ENCODE peak calls at places on chromosomes 12 and 14, in four cellular contexts. One of them, this sample, is unnamed. For H3K4me1, the result is how much of the 10 kb centered on the place peaks cover.

GRCh38 chr14:95121911-95122696 is 35.2 kb downstream of the DICER1 start:
- DNase-seq in A549: no peak
- DNase-seq in HepG2: no peak
- DNase-seq in GM12878: no peak
- DNase-seq in this sample: peak

GRCh38 chr12:128057586-128057985 is 209.4 kb upstream of the TMEM132C start:
- DNase-seq in A549: no peak
- DNase-seq in HepG2: no peak
- DNase-seq in GM12878: no peak
- DNase-seq in this sample: no peak

GRCh38 chr12:24469089-24469488 is 479.8 kb downstream of the BCAT1 start:
- DNase-seq in A549: no peak
- DNase-seq in HepG2: no peak
- DNase-seq in GM12878: no peak
- DNase-seq in this sample: no peak

GRCh38 chr12:69688496-69689427 is 10.3 kb downstream of the BEST3 start:
- DNase-seq in A549: peak
- DNase-seq in HepG2: peak
- DNase-seq in GM12878: no peak
- DNase-seq in this sample: peak

GRCh38 chr14:30225171-30225570 is 297.5 kb upstream of the PRKD1 start:
- DNase-seq in A549: no peak
- DNase-seq in HepG2: no peak
- DNase-seq in GM12878: no peak
- DNase-seq in this sample: peak

GRCh38 chr12:131104464-131105350 is 151.0 kb downstream of the ADGRD1 start:
- DNase-seq in A549: peak
- DNase-seq in HepG2: peak
- DNase-seq in GM12878: no peak
- DNase-seq in this sample: peak

GRCh38 chr14:95468416-95469133 is 47.9 kb downstream of the SYNE3 start:
- DNase-seq in A549: no peak
- DNase-seq in HepG2: peak
- DNase-seq in GM12878: no peak
- DNase-seq in this sample: no peak

GRCh38 chr12:130916251-130916911 is 37.3 kb upstream of the ADGRD1 start:
- DNase-seq in A549: peak
- DNase-seq in HepG2: peak
- DNase-seq in GM12878: peak
- DNase-seq in this sample: peak

GRCh38 chr12:100995771-100996170 is 201.2 kb downstream of the ANO4 start:
- DNase-seq in A549: no peak
- DNase-seq in HepG2: no peak
- DNase-seq in GM12878: peak
- DNase-seq in this sample: no peak

GRCh38 chr12:126389215-126389841 is 1324.1 kb downstream of the AACS start:
- DNase-seq in A549: no peak
- DNase-seq in HepG2: no peak
- DNase-seq in GM12878: no peak
- DNase-seq in this sample: no peak

GRCh38 chr12:32545413-32545970 is 133.6 kb upstream of the DNM1L start:
- DNase-seq in A549: no peak
- DNase-seq in HepG2: no peak
- DNase-seq in GM12878: no peak
- DNase-seq in this sample: peak

GRCh38 chr12:32542550-32543229 is 136.4 kb upstream of the DNM1L start:
- DNase-seq in A549: no peak
- DNase-seq in HepG2: no peak
- DNase-seq in GM12878: no peak
- DNase-seq in this sample: no peak

GRCh38 chr12:32546272-32546671 is 132.8 kb upstream of the DNM1L start:
- DNase-seq in A549: no peak
- DNase-seq in HepG2: peak
- DNase-seq in GM12878: no peak
- DNase-seq in this sample: no peak

GRCh38 chr12:32541754-32542374 is 137.2 kb upstream of the DNM1L start:
- DNase-seq in A549: no peak
- DNase-seq in HepG2: peak
- DNase-seq in GM12878: no peak
- DNase-seq in this sample: peak

DNA sequence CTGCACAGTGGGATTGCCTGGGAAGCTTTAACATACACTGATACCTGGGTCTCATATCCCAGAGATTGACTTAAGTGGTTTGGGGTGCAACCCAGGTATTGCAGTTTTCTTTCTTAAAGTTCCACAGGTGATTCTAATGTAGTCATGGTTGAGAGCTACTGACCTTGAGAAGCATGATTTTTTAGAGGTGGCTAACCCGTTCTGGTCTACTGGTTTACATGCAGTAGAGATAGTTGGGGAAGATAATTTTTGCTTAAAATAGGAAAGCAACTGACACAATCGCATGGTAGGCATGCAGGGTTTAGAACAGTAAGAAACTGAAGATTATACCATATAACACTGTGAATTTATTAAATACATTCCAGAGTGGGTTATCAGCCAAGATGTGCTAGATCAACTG is 134.2 kb upstream of the DNM1L start:
- DNase-seq in A549: no peak
- DNase-seq in HepG2: no peak
- DNase-seq in GM12878: no peak
- DNase-seq in this sample: no peak
- H3K4me2 ChIP-seq in A549: no peak
- H3K4me2 ChIP-seq in HepG2: no peak
- H3K4me2 ChIP-seq in GM12878: no peak
- H3K4me2 ChIP-seq in this sample: no peak

GRCh38 chr12:11717533-11717961 is 68.1 kb downstream of the ETV6 start:
- DNase-seq in A549: no peak
- DNase-seq in HepG2: peak
- DNase-seq in GM12878: peak
- DNase-seq in this sample: no peak

GRCh38 chr12:11714626-11715025 is 65.2 kb downstream of the ETV6 start:
- DNase-seq in A549: no peak
- DNase-seq in HepG2: no peak
- DNase-seq in GM12878: no peak
- DNase-seq in this sample: no peak

GRCh38 chr12:11718105-11718504 is 68.6 kb downstream of the ETV6 start:
- DNase-seq in A549: no peak
- DNase-seq in HepG2: no peak
- DNase-seq in GM12878: no peak
- DNase-seq in this sample: no peak

GRCh38 chr12:11718768-11719253 is 69.3 kb downstream of the ETV6 start:
- DNase-seq in A549: no peak
- DNase-seq in HepG2: no peak
- DNase-seq in GM12878: no peak
- DNase-seq in this sample: peak

DNA sequence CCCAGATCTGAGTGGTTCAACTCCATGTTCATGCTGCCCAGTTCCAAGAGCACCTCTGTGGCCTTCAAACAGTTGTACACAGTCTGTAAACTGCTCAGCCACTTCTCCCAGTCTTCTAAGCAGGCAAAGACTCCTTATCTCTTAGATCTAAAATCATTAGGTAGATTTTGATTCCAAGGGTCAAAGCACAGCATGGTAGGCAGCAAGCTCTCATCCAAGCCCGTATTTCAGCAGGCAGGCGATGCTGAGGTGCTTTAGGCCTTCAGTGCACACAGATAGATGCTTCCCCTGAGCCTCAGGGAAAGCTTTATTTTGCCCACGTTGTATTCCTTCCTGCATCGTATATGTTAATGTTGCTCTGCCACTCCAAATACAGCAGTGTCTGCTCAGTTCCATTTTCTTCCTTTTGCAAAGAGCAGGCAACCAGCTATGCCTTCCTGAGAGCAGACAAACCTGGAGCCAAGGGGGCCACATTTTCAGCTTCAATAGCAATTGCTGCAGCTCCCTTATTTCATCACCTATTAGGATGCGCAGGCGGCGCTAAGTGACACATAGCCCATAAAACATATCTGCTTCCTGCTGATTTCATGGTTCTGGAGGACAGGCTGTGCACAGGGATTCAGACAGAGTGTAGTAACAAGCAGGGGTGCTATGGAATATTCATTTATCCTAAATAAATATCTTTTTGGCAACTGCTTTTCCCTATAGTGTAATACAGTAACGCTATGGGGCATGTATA is 67.5 kb downstream of the ETV6 start:
- DNase-seq in A549: no peak
- DNase-seq in HepG2: no peak
- DNase-seq in GM12878: no peak
- DNase-seq in this sample: peak
- H3K4me1 ChIP-seq in A549: under half
- H3K4me1 ChIP-seq in HepG2: under half
- H3K4me1 ChIP-seq in GM12878: half or more
- H3K4me1 ChIP-seq in this sample: under half

GRCh38 chr14:50061664-50062437 is 54.5 kb downstream of the VCPKMT start:
- DNase-seq in A549: no peak
- DNase-seq in HepG2: peak
- DNase-seq in GM12878: peak
- DNase-seq in this sample: peak
- TF ChIP-seq MYC in A549: no peak
- TF ChIP-seq MYC in HepG2: peak
- TF ChIP-seq MYC in GM12878: no peak
- TF ChIP-seq MYC in this sample: no peak

DNA sequence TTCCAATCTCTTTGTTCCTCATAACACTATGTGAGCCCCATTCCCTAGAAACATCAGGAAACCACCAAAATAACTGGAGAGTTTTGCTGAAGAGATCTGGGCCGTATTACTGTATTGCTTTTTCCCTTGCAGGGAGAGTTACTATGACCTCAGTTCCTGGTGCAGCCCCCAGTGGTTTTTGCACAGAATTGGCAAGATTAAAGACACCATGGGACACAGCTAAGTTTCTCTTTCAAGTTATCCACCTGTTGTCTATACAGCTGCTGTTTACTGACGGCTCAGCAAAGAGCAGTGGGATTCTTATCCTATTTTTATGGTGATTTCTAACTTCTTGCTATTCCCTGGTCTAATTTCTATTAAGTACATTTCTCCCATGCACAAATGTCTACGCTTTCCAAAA is 77.1 kb upstream of the SLC35F4 start:
- DNase-seq in A549: no peak
- DNase-seq in HepG2: no peak
- DNase-seq in GM12878: no peak
- DNase-seq in this sample: no peak
- H3K4me2 ChIP-seq in A549: no peak
- H3K4me2 ChIP-seq in HepG2: no peak
- H3K4me2 ChIP-seq in GM12878: no peak
- H3K4me2 ChIP-seq in this sample: no peak